ENCODE peak calls at places on chromosomes 11 and 22, in four cellular contexts. W is body of pancreas, T is tibial artery, J is IMR-90. U is an unnamed sample. For H3K4me1, the result is how much of the 10 kb centered on the place peaks cover.

GRCh38 chr22:23128269-23129108 is 13.3 kb downstream of the RSPH14 start:
- DNase-seq in W (peak), J (peak), T (peak), U (peak)

GRCh38 chr11:123351375-123351774 is 78.7 kb upstream of the GRAMD1B start:
- DNase-seq in W (no peak), T (no peak), J (no peak), U (no peak)

GRCh38 chr11:132410383-132410782 is 1040.0 kb downstream of the NTM start:
- DNase-seq in W (no peak), T (no peak), J (no peak), U (no peak)

GRCh38 chr11:134466909-134467567 is 55.0 kb upstream of the B3GAT1 start:
- DNase-seq in J (no peak), T (no peak), W (no peak), U (no peak)

GRCh38 chr11:120715239-120715638 is 203.7 kb downstream of the GRIK4 start:
- DNase-seq in T (no peak), J (no peak), W (no peak), U (no peak)

GRCh38 chr11:116272181-116272789 is 500.5 kb downstream of the BUD13 start:
- DNase-seq in W (no peak), J (no peak), T (no peak), U (no peak)

GRCh38 chr11:93936416-93936815 is 84.7 kb upstream of the HEPHL1 start:
- DNase-seq in T (no peak), J (no peak), W (no peak), U (no peak)

GRCh38 chr22:18056161-18056666 is 21.6 kb upstream of the PEX26 start:
- DNase-seq in T (no peak), J (peak), W (peak), U (no peak)

GRCh38 chr11:2585566-2586090 is 114.2 kb downstream of the KCNQ1OT1 start:
- DNase-seq in T (peak), J (no peak), W (peak), U (no peak)

GRCh38 chr22:47474464-47474863 is 712.0 kb downstream of the TBC1D22A start:
- DNase-seq in W (no peak), J (no peak), T (no peak), U (no peak)

GRCh38 chr22:22394589-22394988 is 114.0 kb downstream of the ZNF280B start:
- DNase-seq in T (no peak), J (no peak), W (no peak), U (no peak)

GRCh38 chr11:76661835-76662434 is 8.6 kb downstream of the LRRC32 start:
- DNase-seq in W (no peak), T (peak), J (no peak), U (no peak)

GRCh38 chr11:101478587-101479375 is 105.0 kb downstream of the TRPC6 start:
- DNase-seq in W (no peak), T (no peak), J (no peak), U (no peak)

DNA sequence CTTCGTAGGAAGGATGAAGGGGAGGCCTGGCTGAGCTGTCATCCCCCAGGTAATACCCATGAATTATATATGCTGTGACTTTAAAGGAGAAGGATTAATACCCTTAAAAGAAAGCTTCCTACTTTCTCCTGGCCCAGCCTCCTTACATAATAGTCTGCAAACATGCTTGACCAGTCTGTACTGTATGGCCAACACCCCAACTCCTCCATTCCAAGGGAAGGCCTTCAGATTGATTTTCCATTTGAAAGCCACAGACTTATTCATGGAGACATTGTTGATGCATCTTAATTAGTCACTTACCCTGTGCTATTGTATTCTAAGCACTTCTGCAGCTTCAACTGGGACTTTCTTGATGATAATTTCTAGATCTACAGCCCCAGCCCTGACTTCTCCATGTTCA is 2.0 kb downstream of the PAAF1 start:
- DNase-seq in W (no peak), J (no peak), T (no peak), U (no peak)
- TF ChIP-seq CTCF in W (no peak), J (no peak), T (no peak), U (no peak)

GRCh38 chr11:110327508-110327907 is 31.1 kb upstream of the RDX start:
- DNase-seq in W (no peak), J (no peak), T (no peak), U (no peak)
- H3K4me3 ChIP-seq in W (no peak), J (no peak), T (no peak), U (no peak)

GRCh38 chr11:126481303-126481680 is 125.8 kb downstream of the ST3GAL4 start:
- DNase-seq in W (no peak), J (no peak), T (no peak), U (peak)
- H3K4me1 ChIP-seq in W (under half), J (under half), T (under half), U (under half)

GRCh38 chr11:46669606-46670243 is 30.7 kb downstream of the ARHGAP1 start:
- DNase-seq in T (no peak), J (no peak), W (no peak), U (no peak)
- TF ChIP-seq CTCF in T (peak), J (peak), W (peak), U (peak)

DNA sequence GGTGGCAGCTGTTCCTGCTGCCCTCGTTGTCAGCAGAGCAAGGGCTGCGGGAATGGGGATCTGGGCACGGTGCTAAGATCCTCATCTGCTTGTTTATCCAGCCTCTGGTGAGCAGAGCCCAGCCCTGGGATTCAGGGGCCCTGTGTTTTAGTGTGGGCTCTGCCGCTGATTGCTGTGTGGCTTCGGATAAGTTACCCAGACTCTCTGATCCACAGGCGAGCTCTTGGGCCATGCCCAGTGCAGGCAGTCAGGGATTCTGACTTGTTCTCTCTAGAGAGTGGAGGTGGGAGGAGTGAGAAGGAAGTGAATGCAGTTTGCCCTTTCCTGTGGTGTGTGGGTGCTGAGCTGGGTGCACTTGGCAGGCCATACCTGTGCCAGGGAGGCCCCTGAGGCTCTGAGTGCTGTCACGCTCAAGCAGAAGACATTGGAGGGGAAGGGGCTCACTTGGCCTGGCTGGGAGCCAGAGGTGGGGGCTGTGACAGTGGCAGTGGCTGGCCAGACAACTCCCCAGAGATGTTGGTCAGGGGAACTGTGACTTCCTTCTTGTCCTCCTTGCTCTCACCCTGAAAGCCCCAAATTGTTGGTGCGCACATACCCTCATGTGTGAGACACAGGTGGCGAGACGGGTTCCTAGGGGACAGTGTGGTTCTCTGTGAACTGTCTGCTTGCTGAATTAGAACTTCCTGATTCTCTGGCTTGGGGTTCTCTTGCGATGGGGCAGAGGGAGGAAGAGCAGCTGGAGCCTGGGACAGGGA is 43.7 kb downstream of the CD82 start:
- DNase-seq in J (no peak), W (no peak), T (no peak), U (no peak)
- H3K4me3 ChIP-seq in J (no peak), W (no peak), T (no peak), U (no peak)

DNA sequence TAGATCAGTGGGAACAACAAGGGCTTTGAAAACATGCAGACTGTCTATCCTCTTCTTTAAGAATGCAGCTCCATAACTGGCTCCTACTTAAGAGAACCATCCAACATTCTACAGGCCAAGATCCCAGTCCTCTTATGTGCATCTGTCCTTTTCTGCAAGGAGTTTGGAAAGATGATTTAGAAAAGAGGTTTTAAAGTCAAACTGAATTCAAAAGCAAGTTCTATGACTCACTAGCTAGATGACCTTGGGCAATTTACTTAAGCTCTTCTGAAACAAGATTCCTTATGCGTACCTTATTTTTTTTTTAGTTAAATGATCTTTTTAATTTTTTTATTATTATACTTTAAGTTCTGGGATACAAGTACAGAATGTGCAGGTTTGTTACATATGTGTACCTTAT is 29.2 kb downstream of the GUCY1A2 start:
- DNase-seq in W (no peak), T (no peak), J (peak), U (no peak)
- H3K4me1 ChIP-seq in W (under half), T (under half), J (under half), U (under half)

DNA sequence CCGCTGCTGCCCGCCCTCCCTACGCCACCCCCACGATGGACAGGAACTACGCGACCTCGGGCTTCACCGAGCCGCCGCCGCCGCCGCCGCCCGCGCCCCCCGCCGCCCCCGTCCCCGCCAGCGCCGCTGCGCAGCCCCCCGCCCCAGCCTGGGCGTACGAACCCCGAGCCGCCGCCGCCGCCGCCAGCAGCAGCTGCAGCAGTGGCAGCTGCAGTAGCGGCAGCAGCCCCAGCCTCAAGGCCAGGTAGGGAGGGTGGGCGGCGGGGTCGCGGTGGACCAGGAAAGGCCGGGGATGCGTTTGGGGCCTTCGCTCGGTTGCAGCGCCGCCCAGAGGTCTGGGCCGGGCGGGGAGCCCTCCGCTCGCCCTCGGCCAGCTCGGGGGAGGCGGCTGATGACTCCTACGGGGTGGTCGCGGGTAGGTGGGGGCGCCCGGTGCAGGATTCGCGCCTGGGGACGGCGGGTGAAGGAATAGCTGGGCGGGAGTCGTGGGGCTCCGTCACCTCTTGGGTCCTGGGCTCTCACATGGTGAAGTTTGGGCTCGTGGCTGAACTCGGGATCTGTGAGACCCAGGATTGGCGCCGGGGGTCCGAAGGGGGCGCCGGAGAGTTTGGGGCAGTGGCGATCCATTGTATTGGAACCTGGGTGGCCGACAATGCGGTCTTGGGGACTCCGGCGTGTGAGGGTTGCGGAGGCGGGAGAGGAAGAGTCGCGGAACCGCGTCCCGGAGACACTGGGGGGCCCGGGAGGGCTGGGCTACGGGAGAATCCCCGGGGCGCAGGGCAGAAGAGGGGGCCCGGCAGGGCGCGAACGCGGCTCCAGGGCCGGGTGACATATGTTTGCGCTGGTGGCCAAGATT is 708 bp downstream of the QSER1 start:
- DNase-seq in T (peak), J (peak), W (peak), U (peak)
- TF ChIP-seq CTCF in T (peak), J (peak), W (peak), U (peak)

U was measured in psoas muscle.